ENCODE peak calls at places on chromosomes 11 and 22, in ten cellular contexts. S is germinal center, B is adrenal gland, O is activated B cell treated with CpG ODN at 0.5 μM for 24 hours, H is Calu3, A is EL, X is cortex of kidney, J is psoas muscle, M is neuronal stem cell, F is frontal cortex. K is an unnamed sample.

GRCh38 chr11:119571311-119571710 is 148.3 kb upstream of the THY1 start:
- DNase-seq in F (no peak), S (no peak), J (no peak), X (no peak), A (no peak), M (no peak), H (no peak), B (no peak), O (no peak), K (no peak)

GRCh38 chr11:78045851-78046485 is 17.7 kb upstream of the THRSP start:
- DNase-seq in M (peak), B (peak), F (peak), A (peak), S (peak), O (peak), H (peak), X (peak), J (peak), K (peak)

GRCh38 chr22:40463727-40464126 is 93.3 kb downstream of the SGSM3 start:
- DNase-seq in X (no peak), F (no peak), H (no peak), A (no peak), O (no peak), S (peak), B (no peak), M (no peak), J (no peak), K (no peak)

GRCh38 chr22:19904174-19904856 is 37.3 kb upstream of the COMT start:
- DNase-seq in B (no peak), A (no peak), O (no peak), M (no peak), J (no peak), F (no peak), X (no peak), S (no peak), H (no peak), K (no peak)

GRCh38 chr22:32622762-32623147 is 148.1 kb downstream of the FBXO7 start:
- DNase-seq in A (no peak), M (no peak), O (no peak), X (no peak), H (no peak), S (no peak), F (no peak), J (no peak), B (no peak), K (no peak)

GRCh38 chr11:65492637-65493366 is 6.0 kb upstream of the MALAT1 start:
- DNase-seq in A (peak), B (peak), O (no peak), S (no peak), M (no peak), H (no peak), X (no peak), J (peak), F (no peak), K (peak)

GRCh38 chr11:105152556-105152955 is 13.0 kb upstream of the CARD18 start:
- DNase-seq in B (no peak), S (no peak), F (no peak), X (no peak), H (no peak), J (no peak), A (no peak), M (no peak), O (no peak), K (no peak)

GRCh38 chr11:126586303-126586627 is 230.8 kb downstream of the ST3GAL4 start:
- DNase-seq in M (no peak), F (no peak), O (no peak), X (no peak), S (no peak), J (no peak), H (no peak), B (no peak), A (no peak), K (no peak)

GRCh38 chr11:123601136-123601535 is 53.3 kb downstream of the SCN3B start:
- DNase-seq in A (peak), M (no peak), J (no peak), H (no peak), X (no peak), O (no peak), B (no peak), S (no peak), F (no peak), K (peak)

GRCh38 chr22:49871482-49871881 is 17.8 kb downstream of the ZBED4 start:
- DNase-seq in S (no peak), M (no peak), F (no peak), A (no peak), O (no peak), J (no peak), B (peak), X (no peak), H (no peak), K (no peak)

GRCh38 chr11:65425971-65426838 is 3.6 kb downstream of the NEAT1 start:
- DNase-seq in H (no peak), B (peak), F (no peak), M (no peak), A (peak), J (no peak), X (no peak), S (no peak), O (no peak), K (peak)

GRCh38 chr11:69359735-69360470 is 65.9 kb downstream of the MYEOV start:
- DNase-seq in F (no peak), H (no peak), M (no peak), A (no peak), S (no peak), B (no peak), O (no peak), J (no peak), X (no peak), K (no peak)

GRCh38 chr11:65915821-65916251 is 3.0 kb downstream of the C11orf68 start:
- DNase-seq in X (no peak), F (peak), B (peak), H (peak), M (no peak), J (peak), A (peak), O (no peak), S (no peak), K (peak)

GRCh38 chr11:113675565-113675964 is 30.5 kb downstream of the TMPRSS5 start:
- DNase-seq in S (no peak), O (no peak), M (no peak), X (no peak), H (no peak), J (no peak), B (no peak), A (no peak), F (no peak), K (no peak)

GRCh38 chr11:113705871-113706654 is at the start of gene TMPRSS5:
- DNase-seq in O (no peak), H (peak), A (no peak), B (no peak), J (no peak), X (no peak), S (no peak), M (peak), F (peak), K (no peak)

GRCh38 chr11:79440451-79441158 is at the start of gene TENM4:
- DNase-seq in O (peak), S (peak), F (peak), M (peak), B (peak), J (peak), H (no peak), A (peak), X (no peak), K (peak)

GRCh38 chr11:108853864-108854263 is 189.0 kb downstream of the DDX10 start:
- DNase-seq in A (no peak), B (no peak), X (no peak), S (peak), H (no peak), O (no peak), F (no peak), J (no peak), M (peak), K (no peak)

GRCh38 chr11:33015621-33016551 is at the start of gene DEPDC7:
- DNase-seq in X (no peak), M (peak), B (peak), O (peak), F (peak), J (peak), A (peak), H (peak), S (peak), K (peak)

GRCh38 chr11:131880976-131881375 is 510.6 kb downstream of the NTM start:
- DNase-seq in H (no peak), F (no peak), O (no peak), S (no peak), A (no peak), B (no peak), J (no peak), M (no peak), X (no peak), K (no peak)

GRCh38 chr11:102325088-102325487 is 7.8 kb downstream of the BIRC3 start:
- DNase-seq in F (no peak), O (no peak), M (no peak), B (no peak), H (no peak), A (no peak), X (no peak), J (no peak), S (no peak), K (no peak)

GRCh38 chr11:123100378-123101085 is 38.6 kb upstream of the HSPA8 start:
- DNase-seq in M (no peak), J (peak), F (no peak), S (no peak), A (no peak), B (peak), X (no peak), O (no peak), H (no peak), K (no peak)

GRCh38 chr11:30585892-30586250 is 282 bp downstream of the MPPED2 start:
- DNase-seq in M (no peak), A (no peak), S (peak), O (no peak), B (no peak), X (no peak), H (peak), J (peak), F (peak), K (no peak)

K was measured in trophoblast cell.